ENCODE peak calls at places on chromosomes 2 and 18, in five cellular contexts. M is A549, S is OCI-LY7, D is PC-9, G is right atrium auricular region. R is an unnamed sample. For H3K4me1, the result is how much of the 10 kb centered on the place peaks cover.

GRCh38 chr2:31254237-31255203 is 20.6 kb downstream of the EHD3 start:
- DNase-seq in S (peak), D (no peak), G (no peak), M (no peak), R (no peak)

GRCh38 chr2:100819365-100820345 is at the start of gene NPAS2:
- DNase-seq in G (no peak), D (peak), S (no peak), M (peak), R (no peak)

GRCh38 chr2:205011031-205011430 is 465.8 kb downstream of the PARD3B start:
- DNase-seq in M (no peak), D (no peak), G (no peak), S (no peak), R (no peak)

GRCh38 chr18:78303519-78303918 is 676.1 kb upstream of the SALL3 start:
- DNase-seq in M (no peak), S (no peak), D (no peak), G (no peak), R (no peak)

GRCh38 chr18:71001597-71001996 is 712.8 kb downstream of the SOCS6 start:
- DNase-seq in M (no peak), D (no peak), S (no peak), G (no peak), R (no peak)

GRCh38 chr2:194343167-194343566 is 1313.9 kb upstream of the SLC39A10 start:
- DNase-seq in M (no peak), D (no peak), G (no peak), S (no peak), R (no peak)

GRCh38 chr2:23563673-23564617 is 179.0 kb downstream of the KLHL29 start:
- DNase-seq in M (no peak), G (peak), D (peak), S (no peak), R (no peak)

GRCh38 chr2:218405365-218406208 is 5.9 kb downstream of the CTDSP1 start:
- DNase-seq in G (no peak), M (no peak), S (peak), D (no peak), R (no peak)

GRCh38 chr18:24964213-24964612 is 387.8 kb downstream of the ZNF521 start:
- DNase-seq in G (no peak), S (peak), D (no peak), M (no peak), R (no peak)

GRCh38 chr18:58526425-58527115 is 102.3 kb downstream of the ALPK2 start:
- DNase-seq in S (no peak), G (no peak), M (peak), D (no peak), R (no peak)

GRCh38 chr18:61998957-61999356 is 106.2 kb upstream of the RNF152 start:
- DNase-seq in G (no peak), M (no peak), D (no peak), S (no peak), R (no peak)

GRCh38 chr2:216151313-216152030 is 42.3 kb downstream of the XRCC5 start:
- DNase-seq in G (no peak), D (no peak), S (no peak), M (no peak), R (no peak)

GRCh38 chr2:2846379-2847130 is 515.5 kb upstream of the MYT1L start:
- DNase-seq in D (peak), S (no peak), G (no peak), M (no peak), R (no peak)

GRCh38 chr2:176067587-176068002 is 16.2 kb downstream of the EVX2 start:
- DNase-seq in S (no peak), M (no peak), D (no peak), G (no peak), R (no peak)

GRCh38 chr18:7038330-7038846 is 79.2 kb downstream of the LAMA1 start:
- DNase-seq in D (peak), G (peak), M (peak), S (peak), R (no peak)

GRCh38 chr18:64982414-64983096 is 768.3 kb upstream of the CDH7 start:
- DNase-seq in M (no peak), G (no peak), S (no peak), D (no peak), R (no peak)

GRCh38 chr2:133608291-133608690 is 40.0 kb upstream of the NCKAP5 start:
- DNase-seq in S (no peak), G (no peak), D (no peak), M (no peak), R (no peak)

GRCh38 chr2:191245869-191246531 is 796 bp downstream of the MYO1B start:
- DNase-seq in S (no peak), G (no peak), M (peak), D (peak), R (no peak)

GRCh38 chr2:73995810-73996209 is 11.1 kb downstream of the TET3 start:
- DNase-seq in S (no peak), G (no peak), M (no peak), D (no peak), R (no peak)

GRCh38 chr2:133054297-133054696 is 384.3 kb upstream of the LYPD1 start:
- DNase-seq in M (no peak), S (no peak), G (no peak), D (no peak), R (no peak)

GRCh38 chr2:36338827-36339145 is 16.8 kb upstream of the CRIM1 start:
- DNase-seq in S (no peak), M (peak), D (no peak), G (no peak), R (no peak)

GRCh38 chr2:3643371-3644245 is 14.4 kb upstream of the ALLC start:
- DNase-seq in M (no peak), G (no peak), S (no peak), D (no peak), R (no peak)

GRCh38 chr2:174024524-174025270 is 59.5 kb upstream of the SP3 start:
- DNase-seq in G (peak), S (no peak), M (no peak), D (no peak), R (no peak)

GRCh38 chr2:11013196-11013595 is 101.5 kb downstream of the KCNF1 start:
- DNase-seq in M (no peak), S (no peak), G (peak), D (no peak), R (peak)

GRCh38 chr18:79987566-79987965 is 797 bp downstream of the TXNL4A start:
- DNase-seq in M (no peak), G (no peak), D (no peak), S (no peak), R (no peak)

GRCh38 chr2:223467194-223467593 is 135.0 kb downstream of the SCG2 start:
- DNase-seq in G (no peak), M (no peak), S (no peak), D (no peak), R (no peak)

GRCh38 chr18:49846718-49847470 is 33.6 kb upstream of the ACAA2 start:
- DNase-seq in G (peak), D (no peak), M (no peak), S (no peak), R (peak)

GRCh38 chr2:38440655-38441054 is 63.6 kb upstream of the ATL2 start:
- DNase-seq in D (no peak), M (no peak), S (no peak), G (no peak), R (no peak)

GRCh38 chr2:222950886-222951285 is 90.0 kb downstream of the ACSL3 start:
- DNase-seq in G (no peak), D (no peak), M (no peak), S (no peak), R (no peak)

GRCh38 chr2:74919827-74920226 is 38.6 kb upstream of the POLE4 start:
- DNase-seq in M (peak), S (peak), G (no peak), D (peak), R (no peak)

GRCh38 chr2:178109813-178110212 is 2.4 kb upstream of the RBM45 start:
- DNase-seq in M (peak), G (no peak), S (peak), D (no peak), R (no peak)

GRCh38 chr18:23230688-23231087 is 95.4 kb downstream of the CABLES1 start:
- DNase-seq in M (no peak), D (no peak), G (peak), S (no peak), R (no peak)

GRCh38 chr18:58911766-58912165 is 47.1 kb downstream of the ZNF532 start:
- DNase-seq in M (peak), G (no peak), D (no peak), S (no peak), R (no peak)

DNA sequence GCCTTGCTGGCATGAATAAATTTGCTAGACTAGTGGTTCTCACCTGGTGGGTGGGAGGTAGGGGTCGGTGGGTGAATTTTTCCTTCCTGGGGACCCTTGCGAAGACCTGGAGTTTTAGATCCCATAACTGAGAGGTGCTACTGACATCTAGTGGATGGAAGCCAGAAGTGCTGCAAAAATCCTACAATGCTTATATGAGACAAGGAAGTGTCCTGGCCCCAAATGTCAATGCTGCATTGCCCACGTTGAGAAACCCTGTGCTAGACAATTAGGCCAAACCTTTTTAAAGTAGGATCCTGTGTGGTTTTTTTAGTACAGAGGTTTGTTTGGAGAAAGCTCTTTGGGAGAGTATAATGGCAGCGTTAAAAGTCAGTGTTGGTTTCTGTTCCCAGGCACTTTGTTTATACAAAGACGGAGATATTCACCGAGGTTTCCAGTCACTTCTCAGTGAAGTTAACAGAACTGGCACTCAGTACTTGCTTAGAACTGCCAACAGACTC is 9.6 kb downstream of the SERPINB8 start:
- DNase-seq in D (no peak), M (peak), S (peak), G (peak), R (no peak)
- TF ChIP-seq CTCF in D (peak), M (peak), S (peak), G (peak), R (peak)

DNA sequence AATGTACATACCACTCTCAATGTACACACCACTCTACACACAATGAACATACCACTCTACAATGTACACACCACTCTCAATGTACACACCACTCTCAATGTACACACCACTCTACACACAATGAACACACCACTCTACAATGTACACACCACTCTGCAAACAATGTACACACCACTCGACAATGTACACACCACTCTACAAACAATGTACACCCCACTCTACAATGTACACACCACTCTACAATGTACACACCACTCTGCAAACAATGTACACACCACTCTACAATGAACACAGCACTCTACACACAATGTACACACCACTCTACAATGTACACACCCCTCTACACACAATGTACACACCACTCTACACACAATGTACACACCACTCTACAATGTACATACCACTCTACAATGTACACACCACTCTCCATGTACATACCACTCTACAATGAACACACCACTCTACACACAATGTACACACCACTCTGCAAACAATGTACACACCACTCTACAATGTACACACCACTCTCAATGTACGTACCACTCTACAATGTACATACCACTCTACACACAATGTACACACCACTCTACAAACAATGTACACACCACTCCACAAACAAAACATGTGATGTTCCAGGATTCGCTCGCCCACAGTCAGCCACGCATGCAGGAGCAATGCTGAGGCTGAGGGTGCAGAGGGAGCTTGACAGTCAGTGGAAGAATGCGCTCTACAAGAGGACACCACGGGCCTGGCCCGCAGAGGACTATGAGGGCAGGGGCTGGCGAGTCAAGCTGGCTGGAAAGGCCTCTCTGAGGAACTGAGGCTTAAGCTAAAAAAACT is 118.2 kb downstream of the HDAC4 start:
- DNase-seq in D (no peak), M (no peak), S (no peak), G (no peak), R (no peak)
- H3K4me1 ChIP-seq in D (under half), M (half or more), S (under half), G (under half), R (half or more)

GRCh38 chr2:203463176-203463797 is 71.8 kb downstream of the RAPH1 start:
- DNase-seq in M (no peak), D (no peak), S (no peak), G (no peak), R (no peak)
- H3K27ac ChIP-seq in M (no peak), D (no peak), S (no peak), G (no peak), R (no peak)

DNA sequence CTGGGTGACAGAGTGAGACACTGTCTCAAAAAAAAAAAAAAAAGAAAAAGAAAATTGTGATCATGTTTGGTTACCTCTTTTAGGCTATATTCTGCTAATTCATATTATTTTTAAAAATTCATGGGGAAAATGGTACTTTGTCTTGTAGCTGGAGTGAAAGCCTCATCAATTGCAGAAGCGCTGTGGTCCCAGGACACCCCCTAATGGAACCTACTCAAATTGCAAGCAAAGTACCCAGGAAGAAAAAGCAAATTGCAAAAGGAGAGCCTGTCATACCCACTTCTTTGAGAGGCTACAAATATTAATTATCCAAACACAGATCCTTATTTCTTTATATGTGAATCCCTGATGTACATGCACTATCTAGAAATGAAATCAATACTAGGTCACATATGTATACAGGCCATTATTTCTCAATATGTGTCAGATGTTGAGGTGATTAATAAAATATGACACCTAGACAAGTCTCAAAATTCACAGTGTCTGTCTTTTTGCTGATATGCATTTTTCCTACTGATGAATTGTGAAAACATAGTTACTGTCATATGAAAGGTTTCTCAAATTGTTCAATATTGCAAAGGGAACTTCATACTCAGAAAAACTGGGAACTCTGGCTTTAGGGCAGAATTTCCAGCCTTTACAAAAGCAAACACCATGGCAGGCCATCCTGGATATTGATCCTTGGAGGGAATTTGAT is 12.6 kb downstream of the CRACDL start:
- DNase-seq in D (no peak), S (no peak), G (no peak), M (no peak), R (no peak)
- TF ChIP-seq CTCF in D (peak), S (peak), G (no peak), M (peak), R (no peak)

GRCh38 chr2:200308421-200309295 is 2.2 kb downstream of the SPATS2L start:
- DNase-seq in S (peak), G (no peak), D (no peak), M (no peak), R (no peak)

GRCh38 chr2:200310545-200310971 is 4.1 kb downstream of the SPATS2L start:
- DNase-seq in G (no peak), D (no peak), S (no peak), M (no peak), R (no peak)

GRCh38 chr2:200308001-200308400 is 1.5 kb downstream of the SPATS2L start:
- DNase-seq in S (no peak), M (no peak), G (no peak), D (no peak), R (no peak)

GRCh38 chr2:200311139-200311538 is 4.6 kb downstream of the SPATS2L start:
- DNase-seq in M (no peak), G (no peak), D (no peak), S (no peak), R (no peak)

GRCh38 chr2:200309296-200309846 is 2.9 kb downstream of the SPATS2L start:
- DNase-seq in S (no peak), M (no peak), D (no peak), G (no peak), R (no peak)
- H3K4me1 ChIP-seq in S (under half), M (under half), D (half or more), G (under half), R (half or more)

GRCh38 chr18:8365528-8365927 is 243.7 kb upstream of the RAB12 start:
- DNase-seq in S (no peak), D (no peak), G (no peak), M (no peak), R (peak)

GRCh38 chr18:8366070-8366469 is 243.2 kb upstream of the RAB12 start:
- DNase-seq in M (no peak), S (no peak), D (no peak), G (no peak), R (peak)

GRCh38 chr18:8368490-8369217 is 240.6 kb upstream of the RAB12 start:
- DNase-seq in M (no peak), G (no peak), S (no peak), D (no peak), R (peak)

GRCh38 chr18:8366656-8367055 is 242.6 kb upstream of the RAB12 start:
- DNase-seq in M (no peak), D (no peak), S (no peak), G (no peak), R (no peak)

GRCh38 chr18:8367217-8367988 is 241.8 kb upstream of the RAB12 start:
- DNase-seq in D (peak), M (peak), G (no peak), S (no peak), R (peak)
- H3K27ac ChIP-seq in D (no peak), M (peak), G (no peak), S (no peak), R (no peak)

GRCh38 chr2:64609229-64609994 is 44.3 kb downstream of the SERTAD2 start:
- DNase-seq in M (peak), G (peak), D (peak), S (peak), R (peak)
- TF ChIP-seq CTCF in M (peak), G (peak), D (peak), S (peak), R (no peak)

GRCh38 chr2:26724784-26725515 is 32.4 kb downstream of the KCNK3 start:
- DNase-seq in D (no peak), S (no peak), G (no peak), M (no peak), R (no peak)

GRCh38 chr2:26722911-26723310 is 30.4 kb downstream of the KCNK3 start:
- DNase-seq in S (no peak), M (no peak), D (no peak), G (no peak), R (no peak)

GRCh38 chr2:26722328-26722727 is 29.8 kb downstream of the KCNK3 start:
- DNase-seq in M (no peak), D (no peak), G (no peak), S (no peak), R (no peak)

GRCh38 chr2:26724004-26724750 is 31.7 kb downstream of the KCNK3 start:
- DNase-seq in G (peak), S (no peak), M (peak), D (peak), R (no peak)

DNA sequence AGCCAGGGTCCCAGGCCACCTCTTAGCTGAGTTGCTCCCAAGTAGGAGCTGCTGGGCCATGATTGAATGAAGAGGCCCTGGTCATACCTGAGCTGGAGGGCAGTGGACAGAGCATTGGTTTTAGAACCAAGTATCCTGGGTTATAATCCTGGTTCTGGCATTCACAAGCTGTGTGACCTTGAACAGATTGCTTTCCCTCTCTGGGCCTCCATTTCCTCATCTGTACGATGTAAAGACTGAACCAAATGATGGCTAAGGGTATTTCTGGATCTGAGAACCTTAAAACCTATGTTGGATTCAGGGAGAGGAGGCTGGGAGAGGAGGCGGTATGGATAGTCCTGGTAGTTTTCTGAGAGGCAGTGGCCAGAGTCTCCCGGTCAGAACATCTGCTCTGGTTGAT is 31.0 kb downstream of the KCNK3 start:
- DNase-seq in G (no peak), S (no peak), M (no peak), D (no peak), R (no peak)
- H3K4me1 ChIP-seq in G (under half), S (under half), M (half or more), D (half or more), R (under half)

GRCh38 chr2:33599943-33600192 is 769 bp upstream of the FAM98A start:
- DNase-seq in D (no peak), G (no peak), M (no peak), S (no peak), R (no peak)
- H3K27ac ChIP-seq in D (no peak), G (peak), M (peak), S (no peak), R (peak)

R was measured in vagina.